ENCODE peak calls at places on chromosomes 11 and 22, in ten cellular contexts. H, J, R, I, M, P, E, L, W and A are unnamed samples.

GRCh38 chr11:20193307-20193706 is 33.0 kb upstream of the DBX1 start:
- DNase-seq in H (no peak), J (no peak), R (no peak), I (no peak), M (no peak), P (no peak), E (no peak), L (no peak), W (no peak), A (no peak)

GRCh38 chr11:57406337-57406904 is 16.0 kb upstream of the PRG2 start:
- DNase-seq in H (peak), J (no peak), R (peak), I (no peak), M (no peak), P (peak), E (peak), L (no peak), W (no peak), A (no peak)

GRCh38 chr11:84396521-84396920 is 1110.4 kb upstream of the CCDC90B start:
- DNase-seq in H (no peak), J (no peak), R (no peak), I (no peak), M (peak), P (no peak), E (no peak), L (no peak), W (peak), A (no peak)

GRCh38 chr22:33648478-33648877 is 271.8 kb downstream of the LARGE1 start:
- DNase-seq in H (no peak), J (no peak), R (no peak), I (no peak), M (no peak), P (no peak), E (no peak), L (no peak), W (no peak), A (no peak)

GRCh38 chr11:111926505-111927391 is 8.0 kb downstream of the C11orf52 start:
- DNase-seq in H (peak), J (peak), R (peak), I (peak), M (peak), P (peak), E (peak), L (peak), W (peak), A (peak)

GRCh38 chr11:35418847-35419712 is at the start of gene SLC1A2:
- DNase-seq in H (peak), J (peak), R (no peak), I (peak), M (no peak), P (peak), E (no peak), L (no peak), W (peak), A (no peak)

GRCh38 chr11:21911046-21911445 is 281.8 kb upstream of the ANO5 start:
- DNase-seq in H (no peak), J (no peak), R (no peak), I (no peak), M (no peak), P (no peak), E (no peak), L (no peak), W (no peak), A (no peak)

GRCh38 chr22:48091060-48091650 is 1328.7 kb downstream of the TBC1D22A start:
- DNase-seq in H (no peak), J (no peak), R (no peak), I (no peak), M (no peak), P (no peak), E (no peak), L (no peak), W (no peak), A (no peak)

GRCh38 chr11:17221968-17222367 is 14.2 kb upstream of the PIK3C2A start:
- DNase-seq in H (no peak), J (no peak), R (no peak), I (no peak), M (no peak), P (no peak), E (no peak), L (peak), W (peak), A (no peak)

GRCh38 chr11:115321602-115322289 is 182.5 kb downstream of the CADM1 start:
- DNase-seq in H (no peak), J (no peak), R (no peak), I (peak), M (no peak), P (no peak), E (no peak), L (peak), W (no peak), A (no peak)

GRCh38 chr11:2179516-2179915 is 7.9 kb upstream of the TH start:
- DNase-seq in H (no peak), J (no peak), R (no peak), I (no peak), M (no peak), P (no peak), E (no peak), L (no peak), W (no peak), A (no peak)

GRCh38 chr11:61281581-61282250 is 13.4 kb downstream of the VWCE start:
- DNase-seq in H (no peak), J (peak), R (peak), I (no peak), M (peak), P (peak), E (no peak), L (no peak), W (peak), A (no peak)

GRCh38 chr11:23727821-23728220 is 769.0 kb upstream of the LUZP2 start:
- DNase-seq in H (peak), J (peak), R (no peak), I (no peak), M (no peak), P (no peak), E (no peak), L (no peak), W (peak), A (no peak)

GRCh38 chr11:28815110-28815509 is 706.9 kb downstream of the METTL15 start:
- DNase-seq in H (no peak), J (peak), R (no peak), I (no peak), M (no peak), P (no peak), E (no peak), L (no peak), W (no peak), A (no peak)

GRCh38 chr11:19698493-19699292 is 13.9 kb upstream of the NAV2 start:
- DNase-seq in H (peak), J (peak), R (peak), I (no peak), M (no peak), P (no peak), E (no peak), L (peak), W (no peak), A (no peak)

GRCh38 chr11:34649597-34649996 is 28.7 kb downstream of the EHF start:
- DNase-seq in H (no peak), J (no peak), R (no peak), I (no peak), M (no peak), P (no peak), E (no peak), L (no peak), W (no peak), A (no peak)

GRCh38 chr11:102111011-102111786 is 952 bp downstream of the YAP1 start:
- DNase-seq in H (peak), J (peak), R (peak), I (no peak), M (peak), P (peak), E (no peak), L (no peak), W (peak), A (no peak)

GRCh38 chr11:65293909-65294381 is 20.7 kb upstream of the CDC42EP2 start:
- DNase-seq in H (no peak), J (no peak), R (peak), I (no peak), M (no peak), P (no peak), E (no peak), L (no peak), W (no peak), A (no peak)

GRCh38 chr22:46890819-46891218 is 128.4 kb downstream of the TBC1D22A start:
- DNase-seq in H (no peak), J (no peak), R (no peak), I (no peak), M (no peak), P (no peak), E (no peak), L (no peak), W (no peak), A (no peak)

GRCh38 chr22:41603873-41604332 is 14.3 kb upstream of the PMM1 start:
- DNase-seq in H (no peak), J (no peak), R (no peak), I (no peak), M (no peak), P (peak), E (peak), L (no peak), W (no peak), A (no peak)

GRCh38 chr11:64762916-64763803 is 3.4 kb upstream of the PYGM start:
- DNase-seq in H (peak), J (peak), R (no peak), I (no peak), M (peak), P (no peak), E (no peak), L (no peak), W (peak), A (no peak)

GRCh38 chr11:96105197-96105895 is 181.4 kb upstream of the MTMR2 start:
- DNase-seq in H (no peak), J (no peak), R (no peak), I (no peak), M (no peak), P (no peak), E (no peak), L (no peak), W (no peak), A (no peak)

GRCh38 chr11:13772223-13773046 is 104.0 kb downstream of the FAR1 start:
- DNase-seq in H (no peak), J (peak), R (no peak), I (peak), M (peak), P (peak), E (peak), L (peak), W (peak), A (no peak)

GRCh38 chr11:88538088-88538487 is 200.6 kb upstream of the CTSC start:
- DNase-seq in H (no peak), J (peak), R (no peak), I (no peak), M (no peak), P (no peak), E (no peak), L (peak), W (no peak), A (no peak)

GRCh38 chr22:30312053-30312452 is 14.7 kb downstream of the TBC1D10A start:
- DNase-seq in H (peak), J (peak), R (no peak), I (no peak), M (no peak), P (no peak), E (no peak), L (no peak), W (no peak), A (no peak)

GRCh38 chr11:76292583-76293188 is 86.4 kb upstream of the WNT11 start:
- DNase-seq in H (no peak), J (no peak), R (no peak), I (no peak), M (no peak), P (no peak), E (no peak), L (no peak), W (no peak), A (no peak)

GRCh38 chr11:74846770-74847169 is 98.1 kb downstream of the RNF169 start:
- DNase-seq in H (no peak), J (no peak), R (no peak), I (no peak), M (no peak), P (no peak), E (no peak), L (no peak), W (no peak), A (no peak)

GRCh38 chr22:37207981-37208380 is 4.3 kb downstream of the SSTR3 start:
- DNase-seq in H (no peak), J (no peak), R (no peak), I (no peak), M (no peak), P (no peak), E (no peak), L (no peak), W (no peak), A (no peak)

GRCh38 chr11:61791737-61792309 is 576 bp downstream of the TMEM258 start:
- DNase-seq in H (peak), J (peak), R (peak), I (peak), M (peak), P (peak), E (no peak), L (peak), W (peak), A (no peak)

GRCh38 chr11:101741479-101742175 is 157.8 kb upstream of the TRPC6 start:
- DNase-seq in H (no peak), J (peak), R (no peak), I (no peak), M (no peak), P (no peak), E (no peak), L (no peak), W (no peak), A (no peak)

GRCh38 chr11:59193741-59194140 is 19.0 kb downstream of the MPEG1 start:
- DNase-seq in H (no peak), J (no peak), R (no peak), I (no peak), M (no peak), P (no peak), E (no peak), L (no peak), W (no peak), A (no peak)

GRCh38 chr11:65338680-65339079 is 5.0 kb downstream of the DPF2 start:
- DNase-seq in H (no peak), J (no peak), R (no peak), I (no peak), M (no peak), P (no peak), E (no peak), L (no peak), W (no peak), A (no peak)

GRCh38 chr11:124882339-124883071 is 15.2 kb downstream of the ROBO4 start:
- DNase-seq in H (no peak), J (no peak), R (no peak), I (no peak), M (no peak), P (no peak), E (no peak), L (no peak), W (no peak), A (no peak)

GRCh38 chr11:11822946-11823345 is 18.8 kb upstream of the USP47 start:
- DNase-seq in H (no peak), J (peak), R (no peak), I (no peak), M (no peak), P (no peak), E (no peak), L (no peak), W (no peak), A (no peak)

GRCh38 chr11:109865558-109866186 is 227.5 kb upstream of the ZC3H12C start:
- DNase-seq in H (no peak), J (peak), R (peak), I (peak), M (no peak), P (no peak), E (no peak), L (no peak), W (peak), A (no peak)

GRCh38 chr11:111120221-111120620 is 125.3 kb upstream of the POU2AF2 start:
- DNase-seq in H (no peak), J (no peak), R (no peak), I (no peak), M (no peak), P (no peak), E (no peak), L (no peak), W (no peak), A (no peak)

GRCh38 chr11:2942447-2942846 is 13.2 kb upstream of the PHLDA2 start:
- DNase-seq in H (no peak), J (no peak), R (no peak), I (no peak), M (no peak), P (no peak), E (no peak), L (no peak), W (no peak), A (no peak)